ENCODE peak calls at places on chromosomes 4 and X, in four cellular contexts. B is SK-N-SH, W is stomach, X is suprapubic skin. D is an unnamed sample.

GRCh38 chrX:57902633-57903032 is 7.6 kb downstream of the ZXDA start:
- DNase-seq in B (no peak), X (no peak), W (no peak), D (no peak)

GRCh38 chr4:681736-682451 is 7.1 kb downstream of the SLC49A3 start:
- DNase-seq in B (peak; percentile 88), X (peak; percentile 82), W (peak; percentile 86), D (peak; percentile 92)

GRCh38 chrX:53621418-53621986 is 65.0 kb downstream of the HUWE1 start:
- DNase-seq in X (no peak), B (no peak), W (no peak), D (no peak)

GRCh38 chrX:94942603-94943002 is 1268.6 kb downstream of the FAM133A start:
- DNase-seq in W (no peak), B (no peak), X (no peak), D (no peak)

GRCh38 chr4:17688011-17688441 is 73.6 kb downstream of the MED28 start:
- DNase-seq in X (no peak), W (no peak), B (no peak), D (no peak)

GRCh38 chrX:48540015-48540350 is 469 bp downstream of the TBC1D25 start:
- DNase-seq in W (peak; percentile 43), X (no peak), B (peak; percentile 71), D (peak; percentile 64)

GRCh38 chrX:55196688-55197087 is 23.5 kb upstream of the PAGE5 start:
- DNase-seq in X (no peak), W (no peak), B (no peak), D (no peak)

GRCh38 chr4:7415927-7416686 is 18.6 kb downstream of the PSAPL1 start:
- DNase-seq in B (no peak), X (peak; percentile 19), W (peak; percentile 20), D (peak; percentile 8)

GRCh38 chr4:143178923-143179322 is 5.8 kb upstream of the USP38 start:
- DNase-seq in X (no peak), B (no peak), W (no peak), D (no peak)

GRCh38 chrX:28016823-28017222 is 35.6 kb upstream of the DCAF8L1 start:
- DNase-seq in W (no peak), B (no peak), X (no peak), D (no peak)

GRCh38 chr4:62210521-62210920 is 1010.4 kb downstream of the ADGRL3 start:
- DNase-seq in W (no peak), X (no peak), B (no peak), D (no peak)

GRCh38 chr4:82275431-82276423 is 98.1 kb downstream of the HNRNPD start:
- DNase-seq in W (no peak), B (no peak), X (no peak), D (no peak)

GRCh38 chr4:139814285-139815015 is 148.8 kb downstream of the MGST2 start:
- DNase-seq in B (no peak), X (no peak), W (no peak), D (no peak)

GRCh38 chr4:155967098-155967497 is 13.4 kb upstream of the CTSO start:
- DNase-seq in X (no peak), W (no peak), B (no peak), D (no peak)

GRCh38 chrX:36198575-36198974 is 279.0 kb downstream of the CFAP47 start:
- DNase-seq in W (no peak), B (no peak), X (no peak), D (no peak)

GRCh38 chr4:40307627-40308497 is 27.3 kb upstream of the CHRNA9 start:
- DNase-seq in B (no peak), W (peak; percentile 43), X (no peak), D (peak; percentile 51)

GRCh38 chrX:140672840-140673731 is 36.5 kb upstream of the LINC00632 start:
- DNase-seq in B (no peak), W (no peak), X (no peak), D (no peak)

GRCh38 chr4:109125084-109125483 is 177.4 kb downstream of the COL25A1 start:
- DNase-seq in B (no peak), X (no peak), W (no peak), D (no peak)

GRCh38 chr4:109131559-109131958 is 170.9 kb downstream of the COL25A1 start:
- DNase-seq in B (no peak), W (no peak), X (no peak), D (no peak)

GRCh38 chr4:109123952-109124351 is 178.5 kb downstream of the COL25A1 start:
- DNase-seq in B (no peak), X (no peak), W (no peak), D (no peak)

GRCh38 chr4:109127866-109128265 is 174.6 kb downstream of the COL25A1 start:
- DNase-seq in X (no peak), B (no peak), W (no peak), D (no peak)

GRCh38 chr4:109128589-109128988 is 173.9 kb downstream of the COL25A1 start:
- DNase-seq in X (no peak), W (no peak), B (no peak), D (no peak)
- TF ChIP-seq EP300 in X (no peak), W (no peak), B (no peak), D (no peak)

DNA sequence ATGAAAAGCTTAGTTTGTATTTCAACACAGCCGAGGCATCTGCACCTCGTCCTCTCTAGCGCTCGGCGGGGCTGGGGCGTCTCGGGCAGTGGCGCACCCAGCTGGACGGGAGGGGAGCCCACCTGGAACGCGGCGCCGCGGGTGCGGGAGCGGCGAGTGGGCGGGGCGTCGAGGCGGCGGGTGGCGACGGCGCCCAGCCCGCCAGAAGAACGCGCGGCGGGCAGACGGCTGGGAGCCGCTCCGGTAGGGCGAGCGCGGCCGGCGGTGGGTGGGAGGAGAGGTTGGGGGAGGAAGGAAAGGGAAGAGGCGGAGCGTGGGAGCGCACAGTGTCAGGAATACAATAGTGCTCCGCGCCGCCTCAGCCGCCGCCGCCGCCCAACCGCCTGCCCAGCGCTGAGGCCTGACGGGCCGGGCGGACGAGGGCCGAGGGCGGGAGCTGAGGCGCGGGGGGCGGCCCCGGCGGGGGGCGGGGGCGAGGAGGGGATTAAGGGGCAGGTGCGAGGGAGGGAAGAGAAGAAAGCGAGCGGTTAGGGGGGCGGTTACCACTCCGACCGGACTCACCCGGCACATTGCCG is at the start of gene JADE3:
- DNase-seq in W (peak; percentile 76), B (peak; percentile 87), X (peak; percentile 68), D (peak; percentile 93)
- TF ChIP-seq POLR2AphosphoS5 in W (no peak), B (no peak), X (no peak), D (peak; percentile 56)

DNA sequence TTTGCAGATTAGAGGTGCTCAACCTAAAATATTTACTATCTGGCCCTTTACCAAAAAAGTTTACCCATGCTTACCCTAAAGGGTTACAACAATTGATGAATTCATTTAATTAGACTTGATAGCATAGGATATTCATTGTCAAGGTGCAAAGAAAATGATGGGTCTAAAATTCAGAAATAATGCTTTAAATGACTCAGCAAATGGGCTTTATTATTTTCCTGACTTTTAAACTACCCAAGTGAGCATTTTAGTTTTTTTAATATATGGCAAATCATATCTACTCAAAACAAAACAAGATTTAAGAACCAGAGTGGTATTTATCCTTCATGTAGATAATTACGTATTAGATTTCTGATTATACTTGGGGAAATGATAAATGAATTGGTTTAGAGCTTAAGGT is 235.8 kb downstream of the DCLK2 start:
- DNase-seq in B (no peak), X (no peak), W (no peak), D (no peak)
- TF ChIP-seq EP300 in B (no peak), X (no peak), W (no peak), D (no peak)

DNA sequence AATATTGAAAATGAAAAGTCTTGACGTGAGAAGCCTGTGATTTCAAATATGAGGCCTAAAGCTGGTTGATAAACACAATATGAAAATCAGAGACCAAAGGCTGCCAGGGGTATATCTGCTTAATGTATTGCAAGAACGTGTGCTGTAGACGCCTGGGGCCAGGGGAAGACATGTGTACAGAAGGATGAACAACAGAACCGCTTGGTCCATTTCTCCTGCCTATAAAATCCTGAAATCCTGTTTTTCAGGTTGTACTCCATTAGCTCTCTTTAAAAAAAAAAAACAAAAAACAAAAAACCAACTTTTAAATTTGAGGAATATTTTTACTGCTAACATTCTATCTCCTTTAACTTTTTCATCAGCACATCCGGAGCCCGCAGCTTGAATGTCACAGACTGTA is 109.2 kb downstream of the STOX2 start:
- DNase-seq in X (no peak), W (no peak), B (peak; percentile 30), D (no peak)
- TF ChIP-seq POLR2AphosphoS5 in X (no peak), W (no peak), B (no peak), D (no peak)

DNA sequence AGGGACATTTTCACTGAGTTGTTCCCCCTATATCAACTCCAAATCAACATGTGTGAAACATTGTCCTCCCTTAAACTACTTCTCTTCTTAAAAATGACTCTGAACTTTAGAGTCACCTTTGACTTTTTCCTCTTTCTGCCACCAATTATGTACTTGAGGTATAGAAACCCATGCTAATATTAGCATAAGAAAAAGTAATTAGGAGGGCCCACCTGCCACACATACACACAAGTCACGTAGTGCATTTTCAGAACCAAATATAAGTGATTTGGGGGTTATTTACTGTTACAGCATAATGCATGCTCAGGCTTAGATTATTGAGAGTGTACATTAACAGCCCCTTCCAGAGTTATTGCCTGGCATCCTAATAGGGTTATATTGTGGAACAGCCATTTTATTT is 432.7 kb downstream of the ZIC3 start:
- DNase-seq in W (no peak), B (no peak), X (no peak), D (no peak)
- TF ChIP-seq EP300 in W (no peak), B (no peak), X (no peak), D (no peak)

DNA sequence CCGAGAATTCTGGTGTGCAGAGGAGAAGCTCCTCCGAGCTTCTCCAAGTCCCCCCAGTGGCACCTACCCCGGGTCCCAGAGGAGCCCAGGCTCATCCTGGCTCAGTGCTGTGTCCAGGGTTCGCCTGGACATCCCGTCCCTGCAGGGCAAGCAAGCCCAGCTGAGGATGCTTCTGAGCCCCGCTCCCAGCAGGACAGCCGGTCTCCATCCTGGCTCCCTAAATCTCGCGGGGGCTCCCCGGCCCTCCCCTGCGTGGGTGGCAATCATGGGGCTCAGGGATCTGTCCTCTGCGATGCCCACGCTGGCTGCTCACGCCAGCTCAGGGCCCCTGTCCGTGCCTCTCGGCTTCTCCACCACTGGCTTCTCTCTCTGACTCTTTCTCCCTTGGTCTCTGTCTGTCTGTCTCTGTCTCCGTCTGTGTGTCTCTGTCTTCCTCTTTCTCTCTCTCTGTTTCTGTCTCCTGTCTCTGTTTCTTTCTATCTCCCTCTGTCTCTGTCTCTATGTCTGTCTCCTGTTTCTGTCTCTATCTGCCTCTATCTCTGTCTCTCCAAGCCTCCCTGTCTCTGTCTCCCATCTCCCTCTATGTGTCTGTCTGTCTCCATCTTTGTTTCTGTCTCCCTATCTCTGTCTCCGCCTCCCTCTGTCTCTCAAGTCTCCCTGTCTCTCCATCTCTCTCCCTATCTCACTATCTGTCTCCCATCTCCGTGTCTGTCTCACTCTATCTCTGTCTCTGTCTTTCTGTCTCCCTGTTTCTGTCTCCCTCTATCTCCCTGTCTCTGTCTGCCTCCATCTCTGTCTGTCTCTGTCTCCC is 27.8 kb upstream of the SLC25A6 start:
- DNase-seq in W (no peak), B (no peak), X (peak; percentile 39), D (no peak)
- TF ChIP-seq POLR2AphosphoS5 in W (no peak), B (no peak), X (no peak), D (no peak)

GRCh38 chrX:155028749-155029360 is 2.2 kb downstream of the FUNDC2 start:
- DNase-seq in X (no peak), W (no peak), B (no peak), D (no peak)

GRCh38 chrX:155026420-155026726 is 271 bp upstream of the FUNDC2 start:
- DNase-seq in X (no peak), W (no peak), B (no peak), D (no peak)

GRCh38 chrX:155028192-155028591 is 1.5 kb downstream of the FUNDC2 start:
- DNase-seq in X (no peak), W (no peak), B (no peak), D (no peak)

GRCh38 chrX:155026727-155027508 is at the start of gene FUNDC2:
- DNase-seq in X (peak; percentile 96), B (peak; percentile 91), W (peak; percentile 93), D (peak; percentile 97)

GRCh38 chrX:155027509-155028066 is 944 bp downstream of the FUNDC2 start:
- DNase-seq in X (no peak), B (no peak), W (no peak), D (peak; percentile 21)
- TF ChIP-seq EP300 in X (no peak), B (no peak), W (no peak), D (no peak)

D was measured in upper lobe of left lung.